ENCODE peak calls at places on chromosomes 2 and 18, in seven cellular contexts. A is activated T-helper 1 cell treated with anti-CD3 and anti-CD28 coated beads, Interleukin-2, amount 50 U/mL, for 16 hours; Q is GM04504; S is Kasumi-1; K is activated naive CD4-positive, alpha-beta T cell; X is transverse colon; G is Daoy. V is an unnamed sample.

GRCh38 chr2:160574472-160575140 is 81.0 kb upstream of the RBMS1 start:
- DNase-seq in A (no peak), Q (no peak), S (no peak), K (no peak), X (no peak), G (peak), V (no peak)

GRCh38 chr18:62632788-62633455 is 82.4 kb upstream of the PHLPP1 start:
- DNase-seq in A (no peak), Q (no peak), S (no peak), K (no peak), X (no peak), G (no peak), V (no peak)

GRCh38 chr18:9870431-9871023 is 15.2 kb upstream of the TXNDC2 start:
- DNase-seq in A (no peak), Q (no peak), S (no peak), K (no peak), X (no peak), G (no peak), V (no peak)

GRCh38 chr18:54752185-54752584 is 76.1 kb upstream of the RAB27B start:
- DNase-seq in A (no peak), Q (no peak), S (no peak), K (no peak), X (no peak), G (no peak), V (no peak)

GRCh38 chr2:187567126-187567525 is 12.9 kb upstream of the TFPI start:
- DNase-seq in A (no peak), Q (no peak), S (no peak), K (no peak), X (no peak), G (no peak), V (no peak)

GRCh38 chr2:218643751-218644310 is 15.6 kb downstream of the ZNF142 start:
- DNase-seq in A (no peak), Q (no peak), S (no peak), K (no peak), X (no peak), G (no peak), V (no peak)

GRCh38 chr2:235049069-235049468 is 97.3 kb downstream of the SH3BP4 start:
- DNase-seq in A (no peak), Q (no peak), S (no peak), K (no peak), X (no peak), G (no peak), V (peak)

GRCh38 chr2:61538920-61539559 is 884 bp upstream of the XPO1 start:
- DNase-seq in A (no peak), Q (no peak), S (peak), K (peak), X (peak), G (peak), V (peak)

GRCh38 chr2:96801464-96802280 is 14.4 kb upstream of the CNNM3 start:
- DNase-seq in A (no peak), Q (no peak), S (no peak), K (no peak), X (no peak), G (no peak), V (no peak)

GRCh38 chr2:201733544-201733943 is 35.1 kb upstream of the MPP4 start:
- DNase-seq in A (no peak), Q (no peak), S (no peak), K (no peak), X (no peak), G (no peak), V (no peak)